ENCODE peak calls at places on chromosomes 1 and 21, in eight cellular contexts. Y, N, U, K, M, D, R and X are unnamed samples.

GRCh38 chr1:1703796-1704195 is 11.2 kb upstream of the SLC35E2B start:
- DNase-seq in Y (peak; percentile 57), N (no peak), U (no peak), K (no peak), M (no peak), D (peak; percentile 19), R (no peak), X (peak; percentile 54)

GRCh38 chr1:187696092-187696491 is 867.3 kb downstream of the PLA2G4A start:
- DNase-seq in Y (no peak), N (no peak), U (no peak), K (no peak), M (no peak), D (no peak), R (no peak), X (no peak)

GRCh38 chr1:226541231-226541630 is 7.3 kb upstream of the STUM start:
- DNase-seq in Y (no peak), N (no peak), U (no peak), K (no peak), M (no peak), D (no peak), R (no peak), X (no peak)

GRCh38 chr21:44485254-44485793 is 30.0 kb downstream of the LRRC3 start:
- DNase-seq in Y (no peak), N (peak; percentile 53), U (no peak), K (peak; percentile 94), M (peak; percentile 83), D (no peak), R (no peak), X (no peak)

GRCh38 chr1:217180443-217180842 is 450.4 kb downstream of the GPATCH2 start:
- DNase-seq in Y (no peak), N (no peak), U (no peak), K (no peak), M (no peak), D (no peak), R (no peak), X (no peak)

GRCh38 chr1:194570449-194570848 is 1384.0 kb upstream of the B3GALT2 start:
- DNase-seq in Y (no peak), N (no peak), U (no peak), K (no peak), M (no peak), D (no peak), R (no peak), X (no peak)

GRCh38 chr1:198203434-198203833 is 46.6 kb downstream of the NEK7 start:
- DNase-seq in Y (no peak), N (no peak), U (no peak), K (no peak), M (no peak), D (no peak), R (no peak), X (no peak)

GRCh38 chr21:35843911-35844667 is 216.2 kb downstream of the SETD4 start:
- DNase-seq in Y (no peak), N (no peak), U (no peak), K (no peak), M (no peak), D (no peak), R (no peak), X (no peak)

GRCh38 chr1:5745776-5746610 is 246.2 kb downstream of the NPHP4 start:
- DNase-seq in Y (peak; percentile 82), N (peak; percentile 28), U (peak; percentile 58), K (peak; percentile 92), M (peak; percentile 71), D (peak; percentile 64), R (peak; percentile 39), X (peak; percentile 57)

GRCh38 chr1:241627453-241628329 is 12.5 kb downstream of the CHML start:
- DNase-seq in Y (no peak), N (peak; percentile 32), U (peak; percentile 64), K (no peak), M (peak; percentile 79), D (no peak), R (peak; percentile 40), X (no peak)

GRCh38 chr1:160826546-160826945 is 30.6 kb downstream of the LY9 start:
- DNase-seq in Y (no peak), N (no peak), U (no peak), K (no peak), M (peak; percentile 82), D (no peak), R (no peak), X (no peak)

DNA sequence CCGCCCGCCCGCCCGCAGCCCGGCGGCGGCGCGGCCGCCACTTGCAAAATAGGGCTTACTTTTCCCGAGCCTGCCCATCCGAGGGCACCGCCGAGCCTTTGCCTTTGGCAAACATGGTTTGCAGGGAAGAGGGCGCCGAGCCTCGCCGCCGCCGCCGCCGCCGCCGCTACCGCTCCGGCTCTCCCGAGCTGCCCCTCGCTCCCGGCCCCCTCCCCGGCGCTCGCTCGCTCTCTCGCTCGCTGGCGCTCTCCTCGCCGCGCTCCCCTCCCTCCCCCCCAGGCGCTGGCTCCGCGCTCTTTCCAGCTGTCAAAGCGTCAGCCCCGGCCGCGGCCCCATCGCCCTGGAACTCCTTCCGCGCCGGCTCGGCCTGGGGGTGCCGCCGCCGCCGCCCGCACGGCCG is 300 bp downstream of the SSBP3 start:
- DNase-seq in Y (no peak), N (no peak), U (no peak), K (no peak), M (no peak), D (no peak), R (no peak), X (no peak)
- H3K4me1 ChIP-seq in Y (peaks cover 42% of the 10 kb centered on the region), N (peaks cover 8% of the 10 kb centered on the region), U (peaks cover 17% of the 10 kb centered on the region), K (peaks cover 10% of the 10 kb centered on the region), M (peaks cover 19% of the 10 kb centered on the region), D (peaks cover 22% of the 10 kb centered on the region), R (peaks cover 26% of the 10 kb centered on the region), X (peaks cover 21% of the 10 kb centered on the region)

GRCh38 chr21:15743593-15743992 is 13.8 kb downstream of the USP25 start:
- DNase-seq in Y (no peak), N (no peak), U (no peak), K (no peak), M (no peak), D (no peak), R (no peak), X (no peak)

GRCh38 chr21:15742052-15742451 is 12.3 kb downstream of the USP25 start:
- DNase-seq in Y (no peak), N (no peak), U (no peak), K (no peak), M (no peak), D (no peak), R (no peak), X (no peak)

GRCh38 chr21:15742694-15743093 is 12.9 kb downstream of the USP25 start:
- DNase-seq in Y (no peak), N (no peak), U (no peak), K (peak; percentile 43), M (no peak), D (no peak), R (no peak), X (no peak)

GRCh38 chr21:15740383-15740782 is 10.6 kb downstream of the USP25 start:
- DNase-seq in Y (no peak), N (no peak), U (no peak), K (no peak), M (no peak), D (no peak), R (no peak), X (no peak)

DNA sequence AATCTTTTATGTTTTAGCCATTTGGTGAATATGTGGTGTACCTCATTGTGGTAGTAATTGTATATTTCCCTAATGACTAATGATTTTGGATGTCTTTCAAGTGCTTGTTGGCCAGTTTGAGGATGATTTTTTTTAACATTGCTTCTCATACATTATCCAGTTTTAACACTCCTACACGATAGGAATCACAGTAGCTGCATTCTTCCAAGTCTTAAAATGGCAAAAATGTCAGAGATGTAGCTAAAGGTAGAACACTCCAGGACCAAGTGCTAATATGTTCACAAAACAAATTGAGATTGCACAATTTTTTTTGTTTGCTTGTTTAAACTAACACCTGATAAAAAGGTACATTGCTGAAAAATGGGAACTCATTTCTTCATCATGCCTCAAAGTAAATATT is 11.7 kb downstream of the USP25 start:
- DNase-seq in Y (no peak), N (no peak), U (no peak), K (no peak), M (no peak), D (no peak), R (no peak), X (no peak)
- H3K4me1 ChIP-seq in Y (peaks cover 40% of the 10 kb centered on the region), N (no peaks in the 10 kb centered on the region), U (peaks cover 5% of the 10 kb centered on the region), K (peaks cover 17% of the 10 kb centered on the region), M (peaks cover 63% of the 10 kb centered on the region), D (peaks cover 16% of the 10 kb centered on the region), R (peaks cover 34% of the 10 kb centered on the region), X (peaks cover 34% of the 10 kb centered on the region)

DNA sequence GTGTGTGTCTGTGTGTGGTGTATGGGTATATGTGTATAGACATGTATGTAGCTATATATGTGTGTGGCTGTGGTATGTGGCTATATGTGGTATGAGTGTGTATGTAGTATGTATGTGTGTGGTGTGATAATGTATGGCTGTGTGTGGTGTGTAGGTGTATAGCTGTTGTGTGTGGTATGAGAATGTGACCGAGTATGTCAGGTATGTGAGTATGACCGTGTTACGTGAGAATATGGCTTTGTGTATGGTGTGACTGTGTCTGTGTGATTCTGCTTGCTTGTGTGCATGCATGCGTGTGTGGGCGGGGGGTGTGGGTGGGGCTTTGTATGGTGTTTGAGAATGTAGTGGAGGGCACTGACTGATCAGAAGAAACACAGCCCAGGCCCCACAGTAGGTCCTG is 3.5 kb downstream of the ZNF691 start:
- DNase-seq in Y (no peak), N (no peak), U (no peak), K (no peak), M (no peak), D (no peak), R (no peak), X (no peak)
- H3K4me1 ChIP-seq in Y (peaks cover 16% of the 10 kb centered on the region), N (peaks cover 9% of the 10 kb centered on the region), U (peaks cover 2% of the 10 kb centered on the region), K (peaks cover 2% of the 10 kb centered on the region), M (peaks cover 15% of the 10 kb centered on the region), D (peaks cover 8% of the 10 kb centered on the region), R (peaks cover 21% of the 10 kb centered on the region), X (peaks cover 8% of the 10 kb centered on the region)

GRCh38 chr1:183877321-183877720 is 72.4 kb downstream of the RGL1 start:
- DNase-seq in Y (peak; percentile 68), N (no peak), U (no peak), K (no peak), M (no peak), D (peak; percentile 78), R (no peak), X (no peak)
- H3K4me1 ChIP-seq in Y (peaks cover 78% of the 10 kb centered on the region), N (no peaks in the 10 kb centered on the region), U (peaks cover 2% of the 10 kb centered on the region), K (peaks cover 5% of the 10 kb centered on the region), M (peaks cover 14% of the 10 kb centered on the region), D (peaks cover 28% of the 10 kb centered on the region), R (no peaks in the 10 kb centered on the region), X (peaks cover 7% of the 10 kb centered on the region)